ENCODE peak calls at places on chromosome 11, in eight cellular contexts. O, S, E, B, R, L, N and D are unnamed samples.

GRCh38 chr11:59135648-59136461 is 6.8 kb upstream of the FAM111A start:
- DNase-seq in O (peak; percentile 78), S (peak; percentile 87), E (peak; percentile 77), B (peak; percentile 86), R (peak; percentile 81), L (peak; percentile 97), N (peak; percentile 79), D (peak; percentile 85)

GRCh38 chr11:23725752-23726151 is 771.1 kb upstream of the LUZP2 start:
- DNase-seq in O (no peak), S (no peak), E (no peak), B (no peak), R (no peak), L (no peak), N (no peak), D (no peak)

GRCh38 chr11:119427279-119427678 is 4.3 kb upstream of the THY1 start:
- DNase-seq in O (no peak), S (no peak), E (no peak), B (no peak), R (peak; percentile 10), L (no peak), N (no peak), D (no peak)

GRCh38 chr11:35210886-35211546 is 72.0 kb downstream of the CD44 start:
- DNase-seq in O (no peak), S (no peak), E (no peak), B (no peak), R (no peak), L (no peak), N (no peak), D (no peak)

GRCh38 chr11:68504432-68505066 is 44.0 kb downstream of the PPP6R3 start:
- DNase-seq in O (no peak), S (no peak), E (no peak), B (no peak), R (no peak), L (no peak), N (no peak), D (no peak)

GRCh38 chr11:79101736-79102135 is 339.1 kb downstream of the TENM4 start:
- DNase-seq in O (no peak), S (no peak), E (no peak), B (no peak), R (peak; percentile 51), L (no peak), N (no peak), D (no peak)

GRCh38 chr11:111820059-111820375 is 51.4 kb downstream of the ALG9 start:
- DNase-seq in O (no peak), S (no peak), E (no peak), B (no peak), R (no peak), L (no peak), N (no peak), D (no peak)

GRCh38 chr11:76380161-76380976 is 563 bp downstream of the THAP12 start:
- DNase-seq in O (peak; percentile 44), S (no peak), E (peak; percentile 23), B (no peak), R (no peak), L (peak; percentile 91), N (no peak), D (peak; percentile 23)

GRCh38 chr11:6570691-6571427 is 32.6 kb downstream of the RRP8 start:
- DNase-seq in O (no peak), S (no peak), E (no peak), B (no peak), R (no peak), L (no peak), N (no peak), D (no peak)

GRCh38 chr11:34940026-34940677 is 23.7 kb downstream of the PDHX start:
- DNase-seq in O (no peak), S (no peak), E (no peak), B (no peak), R (no peak), L (no peak), N (no peak), D (no peak)

GRCh38 chr11:91248199-91248807 is 976.3 kb upstream of the FAT3 start:
- DNase-seq in O (peak; percentile 28), S (no peak), E (peak; percentile 2), B (peak; percentile 48), R (peak; percentile 2), L (no peak), N (no peak), D (no peak)

GRCh38 chr11:44559207-44559943 is 6.1 kb upstream of the CD82 start:
- DNase-seq in O (no peak), S (no peak), E (no peak), B (no peak), R (no peak), L (peak; percentile 82), N (no peak), D (no peak)

GRCh38 chr11:6303657-6304056 is 16.6 kb downstream of the CAVIN3 start:
- DNase-seq in O (no peak), S (no peak), E (no peak), B (no peak), R (no peak), L (no peak), N (no peak), D (no peak)

GRCh38 chr11:117641008-117641915 is 155.8 kb downstream of the DSCAML1 start:
- DNase-seq in O (no peak), S (no peak), E (no peak), B (no peak), R (no peak), L (peak; percentile 37), N (no peak), D (no peak)

GRCh38 chr11:127632971-127633680 is 632.6 kb upstream of the KIRREL3 start:
- DNase-seq in O (no peak), S (no peak), E (no peak), B (no peak), R (no peak), L (no peak), N (no peak), D (no peak)

GRCh38 chr11:71452354-71453020 is 516 bp upstream of the NADSYN1 start:
- DNase-seq in O (peak; percentile 59), S (peak; percentile 62), E (no peak), B (no peak), R (peak; percentile 48), L (peak; percentile 91), N (peak; percentile 42), D (peak; percentile 71)

GRCh38 chr11:122731500-122731913 is 76.0 kb downstream of the UBASH3B start:
- DNase-seq in O (no peak), S (no peak), E (peak; percentile 55), B (no peak), R (no peak), L (no peak), N (no peak), D (no peak)

GRCh38 chr11:57095896-57096295 is 85.9 kb upstream of the LRRC55 start:
- DNase-seq in O (no peak), S (no peak), E (no peak), B (no peak), R (no peak), L (no peak), N (no peak), D (no peak)

GRCh38 chr11:30730011-30730410 is 143.9 kb upstream of the MPPED2 start:
- DNase-seq in O (no peak), S (no peak), E (no peak), B (no peak), R (no peak), L (no peak), N (no peak), D (no peak)

GRCh38 chr11:41201156-41201555 is 258.3 kb downstream of the LRRC4C start:
- DNase-seq in O (no peak), S (no peak), E (no peak), B (no peak), R (peak; percentile 18), L (no peak), N (no peak), D (no peak)

DNA sequence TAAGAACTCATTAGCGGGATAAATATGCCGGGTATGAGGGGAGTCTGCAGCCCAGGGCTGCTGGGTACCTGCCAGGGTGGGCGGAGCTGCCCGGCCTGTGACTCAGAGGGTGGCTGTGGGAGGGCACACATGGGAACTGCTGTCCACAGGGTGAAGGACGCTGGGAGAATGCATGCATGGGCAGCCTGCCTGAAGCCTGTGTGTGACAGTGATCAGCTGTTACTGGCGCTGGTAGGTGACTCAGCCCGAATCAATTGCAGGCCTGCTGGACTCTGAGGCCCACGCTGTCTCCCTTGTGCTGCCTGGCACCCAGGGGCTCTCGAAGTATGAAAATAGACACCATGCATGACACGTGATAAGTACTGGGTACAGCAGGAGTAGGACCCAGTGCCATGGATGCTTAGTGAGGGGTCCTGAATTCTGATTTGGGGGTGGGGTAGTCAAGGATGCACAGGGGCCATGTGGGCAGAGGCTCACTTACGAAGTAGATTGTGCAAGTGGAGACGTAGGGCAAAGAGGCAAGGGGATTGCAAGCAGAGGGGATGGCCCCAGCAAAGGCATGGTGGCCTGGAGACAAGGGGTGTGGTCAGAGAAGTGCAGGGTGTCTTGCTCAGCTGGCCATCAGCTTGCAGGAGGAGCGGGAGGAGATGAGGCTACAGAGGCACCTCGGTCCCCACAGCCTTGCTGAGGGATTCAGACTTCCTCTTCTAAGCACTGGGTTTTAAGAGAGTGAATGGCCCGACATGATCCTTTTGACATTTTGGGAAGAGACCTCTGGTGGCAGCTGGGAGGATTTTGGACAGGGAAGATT is 36.5 kb downstream of the GRIK4 start:
- DNase-seq in O (peak; percentile 95), S (peak; percentile 60), E (peak; percentile 32), B (no peak), R (peak; percentile 99), L (peak; percentile 85), N (peak; percentile 76), D (peak; percentile 46)
- H3K27ac ChIP-seq in O (peak overlapping the region; percentile 78), S (no peak overlapping the region), E (no peak overlapping the region), B (peak overlapping the region; percentile 49), R (peak overlapping the region; percentile 76), L (no peak overlapping the region), N (peak overlapping the region; percentile 16), D (no peak overlapping the region)

DNA sequence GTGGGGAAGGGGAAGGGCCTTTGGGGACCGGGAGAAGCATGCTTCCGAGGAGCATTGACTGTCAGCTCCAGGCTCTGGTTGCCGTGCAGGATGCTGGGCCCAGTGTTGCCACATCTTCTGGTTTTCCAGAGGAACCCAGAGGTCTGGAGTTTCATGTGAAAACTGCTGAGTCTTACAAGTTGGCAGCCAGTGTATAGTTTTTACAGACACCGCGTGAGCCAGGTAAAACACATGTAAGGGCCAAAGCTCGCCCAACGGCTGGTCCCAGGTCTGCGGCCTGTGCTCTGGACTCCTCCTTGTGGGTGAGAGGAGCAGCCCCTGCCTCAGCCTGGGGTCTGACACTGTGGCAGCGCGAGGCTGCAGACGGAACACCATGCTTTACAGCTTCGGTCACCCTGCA is 18.4 kb upstream of the SORL1-AS1 start:
- DNase-seq in O (no peak), S (no peak), E (no peak), B (no peak), R (peak; percentile 82), L (no peak), N (no peak), D (no peak)
- TF ChIP-seq POLR2A in O (no peak), S (no peak), E (no peak), B (no peak), R (peak; percentile 44), L (no peak), N (no peak), D (no peak)

DNA sequence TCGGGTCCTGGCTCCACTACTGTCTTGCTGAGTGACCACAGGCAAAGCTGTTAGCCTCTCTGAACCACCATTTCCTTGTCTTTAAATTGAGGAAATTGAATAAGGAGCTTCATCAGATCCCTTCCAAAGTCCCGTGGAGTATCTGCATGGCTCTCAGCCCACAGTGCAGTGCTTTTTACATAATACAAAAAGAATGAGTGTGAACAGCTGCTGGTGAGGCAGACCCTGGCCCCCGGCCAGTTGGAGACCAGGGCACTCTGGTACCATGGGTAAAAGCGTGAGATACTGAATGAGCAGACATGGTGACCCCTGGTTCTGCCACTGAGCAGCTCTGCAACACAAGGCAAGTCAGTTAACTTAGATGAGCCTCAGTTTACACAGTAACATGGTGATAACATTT is 86.8 kb downstream of the GALNT18 start:
- DNase-seq in O (peak; percentile 53), S (no peak), E (no peak), B (no peak), R (peak; percentile 62), L (no peak), N (no peak), D (no peak)
- H3K4me1 ChIP-seq in O (peaks cover 69% of the 10 kb centered on the region), S (no peaks in the 10 kb centered on the region), E (no peaks in the 10 kb centered on the region), B (peaks cover 16% of the 10 kb centered on the region), R (peaks cover 86% of the 10 kb centered on the region), L (peaks cover 39% of the 10 kb centered on the region), N (peaks cover 15% of the 10 kb centered on the region), D (peaks cover 31% of the 10 kb centered on the region)

GRCh38 chr11:73510877-73511276 is 87.0 kb downstream of the FAM168A start:
- DNase-seq in O (no peak), S (no peak), E (no peak), B (no peak), R (no peak), L (no peak), N (no peak), D (no peak)
- H3K27ac ChIP-seq in O (no peak overlapping the region), S (no peak overlapping the region), E (no peak overlapping the region), B (no peak overlapping the region), R (no peak overlapping the region), L (no peak overlapping the region), N (no peak overlapping the region), D (no peak overlapping the region)